ENCODE peak calls at places on chromosomes 7 and 10, in six cellular contexts. C is body of pancreas, Y is uterus, Z is colonic mucosa, B is A549, L is iPS DF 6.9. O is an unnamed sample. For H3K4me1, the result is how much of the 10 kb centered on the place peaks cover.

GRCh38 chr10:112969542-112969941 is 19.5 kb downstream of the TCF7L2 start:
- DNase-seq in Y (no peak), L (no peak), B (no peak), C (no peak), Z (no peak), O (peak)

GRCh38 chr10:129794056-129794455 is 170.0 kb downstream of the EBF3 start:
- DNase-seq in C (no peak), B (no peak), Y (no peak), L (no peak), Z (no peak), O (no peak)

GRCh38 chr7:21902240-21902639 is 43.5 kb downstream of the CDCA7L start:
- DNase-seq in L (no peak), C (no peak), B (peak), Y (no peak), Z (no peak), O (peak)

GRCh38 chr10:129888784-129889616 is 75.1 kb downstream of the EBF3 start:
- DNase-seq in L (peak), Z (peak), C (peak), B (peak), Y (no peak), O (peak)

GRCh38 chr7:84829719-84830118 is 357.1 kb downstream of the SEMA3D start:
- DNase-seq in C (no peak), Z (no peak), L (no peak), B (no peak), Y (no peak), O (no peak)

GRCh38 chr7:41624818-41625217 is 78.1 kb downstream of the INHBA start:
- DNase-seq in B (no peak), L (no peak), Z (no peak), C (no peak), Y (no peak), O (no peak)

GRCh38 chr7:69708857-69709256 is 110.6 kb downstream of the AUTS2 start:
- DNase-seq in Y (no peak), Z (no peak), L (no peak), B (peak), C (no peak), O (no peak)

GRCh38 chr10:1101946-1102345 is 45.8 kb downstream of the WDR37 start:
- DNase-seq in Z (no peak), Y (no peak), C (no peak), L (no peak), B (no peak), O (no peak)

GRCh38 chr10:8017276-8017675 is 37.2 kb upstream of the GATA3 start:
- DNase-seq in B (no peak), Y (no peak), L (no peak), Z (no peak), C (no peak), O (no peak)

GRCh38 chr7:17680026-17680425 is 260.3 kb downstream of the SNX13 start:
- DNase-seq in L (no peak), B (peak), Y (no peak), C (peak), Z (peak), O (no peak)

GRCh38 chr10:27558612-27559020 is 54.5 kb downstream of the RAB18 start:
- DNase-seq in B (peak), C (peak), Z (peak), Y (peak), L (peak), O (peak)

GRCh38 chr10:17122052-17122451 is 7.6 kb downstream of the CUBN start:
- DNase-seq in C (no peak), Z (no peak), B (no peak), Y (no peak), L (no peak), O (no peak)

GRCh38 chr7:100367676-100368613 is 5.3 kb upstream of the PILRA start:
- DNase-seq in L (no peak), Y (no peak), Z (no peak), C (peak), B (no peak), O (no peak)

GRCh38 chr10:10792681-10793080 is 225.0 kb upstream of the CELF2 start:
- DNase-seq in C (no peak), Z (no peak), Y (no peak), B (no peak), L (no peak), O (no peak)

GRCh38 chr10:29142516-29143314 is 146.2 kb upstream of the LYZL1 start:
- DNase-seq in B (no peak), C (no peak), Z (no peak), L (no peak), Y (no peak), O (no peak)

GRCh38 chr7:151782598-151783448 is 94.1 kb downstream of the PRKAG2 start:
- DNase-seq in Z (peak), B (peak), L (peak), C (peak), Y (peak), O (peak)

GRCh38 chr7:22193361-22194016 is 163.5 kb downstream of the RAPGEF5 start:
- DNase-seq in L (peak), Z (no peak), Y (peak), C (peak), B (no peak), O (no peak)

GRCh38 chr7:143415696-143416095 is 7.0 kb upstream of the EPHA1 start:
- DNase-seq in B (no peak), C (no peak), Z (no peak), L (no peak), Y (no peak), O (no peak)

GRCh38 chr7:46032353-46032752 is 111.3 kb upstream of the IGFBP3 start:
- DNase-seq in L (no peak), Z (no peak), C (no peak), B (peak), Y (no peak), O (no peak)

GRCh38 chr10:33721509-33721908 is 387.0 kb upstream of the NRP1 start:
- DNase-seq in Z (no peak), C (no peak), Y (no peak), B (no peak), L (no peak), O (no peak)

GRCh38 chr10:81696609-81697388 is 178.2 kb upstream of the NRG3 start:
- DNase-seq in L (no peak), B (no peak), Z (no peak), Y (no peak), C (no peak), O (peak)

GRCh38 chr10:1363466-1364121 is 307.4 kb downstream of the WDR37 start:
- DNase-seq in C (no peak), B (no peak), L (no peak), Z (peak), Y (no peak), O (no peak)

GRCh38 chr7:142488234-142488633 is 230.4 kb upstream of the PRSS58 start:
- DNase-seq in B (no peak), Z (no peak), L (no peak), C (no peak), Y (no peak), O (no peak)

GRCh38 chr7:69591805-69592204 is 6.5 kb upstream of the AUTS2 start:
- DNase-seq in C (no peak), Y (no peak), B (no peak), Z (no peak), L (no peak), O (no peak)

GRCh38 chr7:111357691-111358090 is 204.6 kb downstream of the IMMP2L start:
- DNase-seq in L (no peak), Y (no peak), B (peak), C (no peak), Z (no peak), O (no peak)

GRCh38 chr7:94823952-94824351 is 83.4 kb upstream of the PPP1R9A start:
- DNase-seq in Y (no peak), C (no peak), L (no peak), B (peak), Z (no peak), O (peak)

GRCh38 chr7:131061158-131061557 is 266.5 kb upstream of the MKLN1 start:
- DNase-seq in L (no peak), B (no peak), Y (no peak), Z (no peak), C (no peak), O (no peak)

GRCh38 chr7:152137476-152138025 is 112.1 kb downstream of the GALNT11 start:
- DNase-seq in Y (no peak), B (no peak), L (no peak), Z (no peak), C (no peak), O (no peak)

GRCh38 chr10:16789266-16789665 is 28.0 kb downstream of the RSU1 start:
- DNase-seq in L (no peak), B (no peak), C (no peak), Z (no peak), Y (no peak), O (no peak)

GRCh38 chr7:40072268-40072667 is 62.2 kb downstream of the MPLKIP start:
- DNase-seq in B (no peak), L (no peak), C (no peak), Y (no peak), Z (no peak), O (no peak)

GRCh38 chr7:98354052-98354451 is 46.8 kb downstream of the BAIAP2L1 start:
- DNase-seq in B (peak), Y (no peak), L (no peak), C (no peak), Z (no peak), O (no peak)

GRCh38 chr7:108511939-108512338 is 14.0 kb downstream of the PNPLA8 start:
- DNase-seq in C (no peak), Z (no peak), L (no peak), B (no peak), Y (no peak), O (no peak)

GRCh38 chr10:59175538-59176240 is 754 bp upstream of the PHYHIPL start:
- DNase-seq in Z (no peak), C (peak), B (peak), L (no peak), Y (no peak), O (no peak)

GRCh38 chr10:48495282-48496045 is 109.4 kb downstream of the ARHGAP22 start:
- DNase-seq in Y (no peak), L (no peak), Z (peak), B (no peak), C (no peak), O (no peak)

GRCh38 chr10:123974406-123974805 is 82.8 kb upstream of the CPXM2 start:
- DNase-seq in L (no peak), B (peak), Y (no peak), Z (peak), C (no peak), O (no peak)

GRCh38 chr10:86204421-86205045 is 162.1 kb downstream of the GRID1 start:
- DNase-seq in L (no peak), Z (no peak), C (no peak), B (no peak), Y (no peak), O (no peak)

GRCh38 chr10:110820321-110820814 is 51.4 kb upstream of the PDCD4 start:
- DNase-seq in B (no peak), Z (peak), Y (peak), L (no peak), C (peak), O (no peak)
- H3K4me1 ChIP-seq in B (under half), Z (under half), Y (under half), L (under half), C (half or more), O (under half)

GRCh38 chr10:5071411-5072198 is 22.6 kb upstream of the AKR1C3 start:
- DNase-seq in Z (peak), B (peak), C (peak), L (no peak), Y (peak), O (peak)

GRCh38 chr10:5076615-5077014 is 17.6 kb upstream of the AKR1C3 start:
- DNase-seq in L (no peak), Z (no peak), C (no peak), B (no peak), Y (no peak), O (no peak)

GRCh38 chr10:5078781-5079180 is 15.4 kb upstream of the AKR1C3 start:
- DNase-seq in Y (no peak), B (peak), Z (no peak), C (peak), L (no peak), O (no peak)

GRCh38 chr10:5070648-5071410 is 23.4 kb upstream of the AKR1C3 start:
- DNase-seq in C (peak), Y (no peak), B (no peak), L (no peak), Z (no peak), O (no peak)

GRCh38 chr10:5073659-5074058 is 20.6 kb upstream of the AKR1C3 start:
- DNase-seq in Z (no peak), L (no peak), Y (no peak), B (no peak), C (no peak), O (no peak)
- H3K4me1 ChIP-seq in Z (under half), L (under half), Y (under half), B (half or more), C (under half), O (half or more)

GRCh38 chr10:18767981-18768380 is 108.8 kb downstream of the ARL5B start:
- DNase-seq in L (no peak), Y (no peak), B (no peak), C (no peak), Z (no peak), O (no peak)
- H3K4me1 ChIP-seq in L (under half), Y (under half), B (under half), C (under half), Z (under half), O (under half)

GRCh38 chr10:23445591-23445990 is 6.7 kb downstream of the OTUD1 start:
- DNase-seq in Y (no peak), C (no peak), B (no peak), Z (no peak), L (no peak), O (no peak)
- H3K4me1 ChIP-seq in Y (under half), C (under half), B (under half), Z (under half), L (under half), O (under half)

GRCh38 chr7:2112261-2113203 is 120.2 kb downstream of the MAD1L1 start:
- DNase-seq in Y (no peak), C (no peak), B (no peak), Z (no peak), L (no peak), O (no peak)
- H3K4me1 ChIP-seq in Y (under half), C (under half), B (under half), Z (under half), L (under half), O (under half)

DNA sequence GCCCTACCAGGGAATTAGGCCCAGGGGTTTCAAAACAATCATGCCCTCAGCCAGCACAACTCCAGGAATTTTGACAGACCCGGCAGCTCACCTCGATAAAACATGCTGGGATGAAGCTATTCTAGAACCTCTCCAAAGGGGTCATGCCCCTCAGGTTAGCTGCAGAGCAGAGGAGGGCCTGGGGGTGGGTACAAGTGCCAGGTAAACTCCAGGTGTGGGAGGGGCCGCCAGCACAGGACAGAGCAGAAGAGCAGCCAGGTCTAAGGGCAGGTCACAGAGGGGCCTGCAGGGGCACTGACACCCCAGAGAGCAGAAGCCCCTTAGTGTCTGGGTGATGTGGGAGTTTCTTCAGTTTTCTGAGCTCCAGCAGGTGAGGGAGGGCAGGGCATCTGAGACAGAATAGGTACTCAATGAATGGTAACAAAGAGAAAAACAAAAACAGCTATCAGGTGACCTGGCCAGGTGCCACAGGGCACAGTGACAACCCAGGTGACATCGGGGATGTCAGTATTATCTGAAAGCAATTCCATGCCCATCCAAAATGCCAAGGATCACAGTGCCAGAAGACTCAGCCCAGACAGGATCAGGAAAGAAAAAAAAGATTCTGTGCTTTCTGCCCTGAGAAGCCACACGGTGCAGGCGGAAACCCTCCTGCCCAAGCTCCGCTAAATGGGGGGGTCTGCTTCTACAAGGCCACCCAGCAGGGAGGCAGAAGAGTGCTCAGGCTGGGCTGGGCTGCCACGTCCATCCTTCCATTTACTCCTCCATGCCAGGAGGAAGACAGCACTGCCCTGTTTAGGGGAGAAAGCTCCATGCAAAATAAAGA is 104.5 kb downstream of the TNS3 start:
- DNase-seq in L (no peak), B (no peak), C (no peak), Z (no peak), Y (no peak), O (no peak)
- H3K4me1 ChIP-seq in L (under half), B (half or more), C (half or more), Z (under half), Y (under half), O (half or more)

GRCh38 chr10:122216047-122216446 is 55.0 kb upstream of the BTBD16 start:
- DNase-seq in B (no peak), C (no peak), L (no peak), Z (no peak), Y (no peak), O (no peak)

GRCh38 chr10:122208616-122209430 is 62.3 kb upstream of the BTBD16 start:
- DNase-seq in B (no peak), Z (no peak), C (peak), Y (no peak), L (no peak), O (no peak)

GRCh38 chr10:122210481-122211265 is 60.4 kb upstream of the BTBD16 start:
- DNase-seq in B (no peak), L (no peak), Y (no peak), Z (no peak), C (no peak), O (no peak)

GRCh38 chr10:122219340-122219739 is 51.8 kb upstream of the BTBD16 start:
- DNase-seq in L (no peak), Z (no peak), Y (no peak), B (no peak), C (no peak), O (no peak)

GRCh38 chr10:122213766-122214165 is 57.3 kb upstream of the BTBD16 start:
- DNase-seq in Y (no peak), L (no peak), C (no peak), Z (no peak), B (no peak), O (no peak)
- H3K4me1 ChIP-seq in Y (under half), L (under half), C (under half), Z (under half), B (under half), O (under half)

DNA sequence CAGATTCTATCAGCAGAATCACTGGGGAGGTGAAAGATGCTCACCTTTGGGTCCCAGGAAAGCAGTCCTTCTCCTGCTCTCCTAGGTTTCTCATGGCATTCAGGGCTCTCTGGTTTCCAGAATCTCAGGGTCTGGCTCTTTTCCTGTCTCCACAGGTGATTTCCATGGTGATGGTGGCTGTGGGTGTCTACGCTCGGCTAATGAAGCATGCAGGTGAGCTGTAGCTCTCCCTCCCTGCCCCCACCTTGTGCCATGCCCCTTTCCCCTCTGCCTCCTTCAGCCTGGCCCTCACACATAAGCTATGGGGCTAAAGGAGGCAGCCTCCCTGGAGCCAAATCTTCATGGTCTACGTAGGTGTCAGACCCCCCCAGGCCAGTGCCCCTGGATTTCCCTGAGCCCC is 17.0 kb downstream of the TSPAN33 start:
- DNase-seq in B (no peak), C (no peak), Z (no peak), Y (no peak), L (no peak), O (no peak)
- H3K4me1 ChIP-seq in B (under half), C (under half), Z (under half), Y (under half), L (under half), O (under half)

O was measured in Caco-2.